ENCODE peak calls at places on chromosomes 3 and 15, in nine cellular contexts. One of them, this sample, is unnamed. For H3K36me3, the result is how much of the 10 kb centered on the place peaks cover.

GRCh38 chr3:17195192-17195611 is 310.4 kb downstream of the PLCL2 start:
- DNase-seq in heart left ventricle: no peak
- DNase-seq in astrocyte: peak
- DNase-seq in HCT116: no peak
- DNase-seq in transverse colon: peak
- DNase-seq in esophagus squamous epithelium: no peak
- DNase-seq in effector memory CD4-positive, alpha-beta T cell: no peak
- DNase-seq in stomach: no peak
- DNase-seq in thoracic aorta: no peak
- DNase-seq in this sample: no peak

GRCh38 chr15:67945951-67946700 is 106.3 kb upstream of the RNU6-1 start:
- DNase-seq in heart left ventricle: peak
- DNase-seq in astrocyte: peak
- DNase-seq in HCT116: no peak
- DNase-seq in transverse colon: no peak
- DNase-seq in esophagus squamous epithelium: no peak
- DNase-seq in effector memory CD4-positive, alpha-beta T cell: no peak
- DNase-seq in stomach: no peak
- DNase-seq in thoracic aorta: no peak
- DNase-seq in this sample: no peak

GRCh38 chr3:66473637-66474036 is 27.2 kb downstream of the LRIG1 start:
- DNase-seq in heart left ventricle: no peak
- DNase-seq in astrocyte: peak
- DNase-seq in HCT116: no peak
- DNase-seq in transverse colon: no peak
- DNase-seq in esophagus squamous epithelium: no peak
- DNase-seq in effector memory CD4-positive, alpha-beta T cell: no peak
- DNase-seq in stomach: no peak
- DNase-seq in thoracic aorta: no peak
- DNase-seq in this sample: no peak

GRCh38 chr15:31101262-31102048 is at the start of gene TRPM1:
- DNase-seq in heart left ventricle: no peak
- DNase-seq in astrocyte: no peak
- DNase-seq in HCT116: no peak
- DNase-seq in transverse colon: no peak
- DNase-seq in esophagus squamous epithelium: no peak
- DNase-seq in effector memory CD4-positive, alpha-beta T cell: no peak
- DNase-seq in stomach: no peak
- DNase-seq in thoracic aorta: no peak
- DNase-seq in this sample: peak

GRCh38 chr3:49412632-49413337 is 562 bp downstream of the TCTA start:
- DNase-seq in heart left ventricle: no peak
- DNase-seq in astrocyte: no peak
- DNase-seq in HCT116: no peak
- DNase-seq in transverse colon: no peak
- DNase-seq in esophagus squamous epithelium: no peak
- DNase-seq in effector memory CD4-positive, alpha-beta T cell: no peak
- DNase-seq in stomach: no peak
- DNase-seq in thoracic aorta: no peak
- DNase-seq in this sample: peak

GRCh38 chr15:55915221-55915620 is 78.2 kb downstream of the NEDD4 start:
- DNase-seq in heart left ventricle: no peak
- DNase-seq in astrocyte: peak
- DNase-seq in HCT116: no peak
- DNase-seq in transverse colon: no peak
- DNase-seq in esophagus squamous epithelium: no peak
- DNase-seq in effector memory CD4-positive, alpha-beta T cell: no peak
- DNase-seq in stomach: no peak
- DNase-seq in thoracic aorta: no peak
- DNase-seq in this sample: no peak

GRCh38 chr15:40282144-40282869 is 557 bp downstream of the ANKRD63 start:
- DNase-seq in heart left ventricle: no peak
- DNase-seq in astrocyte: no peak
- DNase-seq in HCT116: no peak
- DNase-seq in transverse colon: peak
- DNase-seq in esophagus squamous epithelium: no peak
- DNase-seq in effector memory CD4-positive, alpha-beta T cell: peak
- DNase-seq in stomach: peak
- DNase-seq in thoracic aorta: no peak
- DNase-seq in this sample: peak

GRCh38 chr3:7789324-7789723 is 712.3 kb upstream of the LMCD1 start:
- DNase-seq in heart left ventricle: no peak
- DNase-seq in astrocyte: no peak
- DNase-seq in HCT116: no peak
- DNase-seq in transverse colon: no peak
- DNase-seq in esophagus squamous epithelium: no peak
- DNase-seq in effector memory CD4-positive, alpha-beta T cell: no peak
- DNase-seq in stomach: no peak
- DNase-seq in thoracic aorta: no peak
- DNase-seq in this sample: no peak

GRCh38 chr15:81296673-81297072 is 27.3 kb downstream of the STARD5 start:
- DNase-seq in heart left ventricle: peak
- DNase-seq in astrocyte: no peak
- DNase-seq in HCT116: no peak
- DNase-seq in transverse colon: peak
- DNase-seq in esophagus squamous epithelium: no peak
- DNase-seq in effector memory CD4-positive, alpha-beta T cell: peak
- DNase-seq in stomach: peak
- DNase-seq in thoracic aorta: no peak
- DNase-seq in this sample: no peak

GRCh38 chr3:112199622-112200316 is 66.7 kb upstream of the GCSAM start:
- DNase-seq in heart left ventricle: no peak
- DNase-seq in astrocyte: peak
- DNase-seq in HCT116: peak
- DNase-seq in transverse colon: no peak
- DNase-seq in esophagus squamous epithelium: no peak
- DNase-seq in effector memory CD4-positive, alpha-beta T cell: no peak
- DNase-seq in stomach: no peak
- DNase-seq in thoracic aorta: no peak
- DNase-seq in this sample: no peak

GRCh38 chr3:171531716-171532115 is 71.5 kb upstream of the TNIK start:
- DNase-seq in heart left ventricle: no peak
- DNase-seq in astrocyte: no peak
- DNase-seq in HCT116: no peak
- DNase-seq in transverse colon: no peak
- DNase-seq in esophagus squamous epithelium: no peak
- DNase-seq in effector memory CD4-positive, alpha-beta T cell: no peak
- DNase-seq in stomach: no peak
- DNase-seq in thoracic aorta: no peak
- DNase-seq in this sample: no peak

GRCh38 chr3:111594205-111594604 is 941 bp downstream of the ZBED2 start:
- DNase-seq in heart left ventricle: no peak
- DNase-seq in astrocyte: peak
- DNase-seq in HCT116: no peak
- DNase-seq in transverse colon: no peak
- DNase-seq in esophagus squamous epithelium: no peak
- DNase-seq in effector memory CD4-positive, alpha-beta T cell: no peak
- DNase-seq in stomach: no peak
- DNase-seq in thoracic aorta: no peak
- DNase-seq in this sample: peak

GRCh38 chr15:85757073-85757938 is 37.4 kb downstream of the KLHL25 start:
- DNase-seq in heart left ventricle: no peak
- DNase-seq in astrocyte: no peak
- DNase-seq in HCT116: no peak
- DNase-seq in transverse colon: no peak
- DNase-seq in esophagus squamous epithelium: no peak
- DNase-seq in effector memory CD4-positive, alpha-beta T cell: no peak
- DNase-seq in stomach: no peak
- DNase-seq in thoracic aorta: no peak
- DNase-seq in this sample: peak

GRCh38 chr3:24853685-24854341 is 359.2 kb upstream of the THRB start:
- DNase-seq in heart left ventricle: no peak
- DNase-seq in astrocyte: no peak
- DNase-seq in HCT116: no peak
- DNase-seq in transverse colon: no peak
- DNase-seq in esophagus squamous epithelium: no peak
- DNase-seq in effector memory CD4-positive, alpha-beta T cell: no peak
- DNase-seq in stomach: no peak
- DNase-seq in thoracic aorta: no peak
- DNase-seq in this sample: no peak

GRCh38 chr3:13280122-13280790 is 139.9 kb downstream of the NUP210 start:
- DNase-seq in heart left ventricle: no peak
- DNase-seq in astrocyte: no peak
- DNase-seq in HCT116: no peak
- DNase-seq in transverse colon: no peak
- DNase-seq in esophagus squamous epithelium: no peak
- DNase-seq in effector memory CD4-positive, alpha-beta T cell: no peak
- DNase-seq in stomach: no peak
- DNase-seq in thoracic aorta: no peak
- DNase-seq in this sample: peak

GRCh38 chr3:14517601-14518431 is 22.3 kb downstream of the GRIP2 start:
- DNase-seq in heart left ventricle: peak
- DNase-seq in astrocyte: no peak
- DNase-seq in HCT116: no peak
- DNase-seq in transverse colon: no peak
- DNase-seq in esophagus squamous epithelium: no peak
- DNase-seq in effector memory CD4-positive, alpha-beta T cell: no peak
- DNase-seq in stomach: no peak
- DNase-seq in thoracic aorta: no peak
- DNase-seq in this sample: peak

GRCh38 chr3:74756586-74756985 is 142.1 kb upstream of the CNTN3 start:
- DNase-seq in heart left ventricle: no peak
- DNase-seq in astrocyte: no peak
- DNase-seq in HCT116: no peak
- DNase-seq in transverse colon: no peak
- DNase-seq in esophagus squamous epithelium: no peak
- DNase-seq in effector memory CD4-positive, alpha-beta T cell: no peak
- DNase-seq in stomach: no peak
- DNase-seq in thoracic aorta: no peak
- DNase-seq in this sample: no peak

GRCh38 chr3:190155752-190156151 is 35.1 kb upstream of the P3H2 start:
- DNase-seq in heart left ventricle: no peak
- DNase-seq in astrocyte: peak
- DNase-seq in HCT116: peak
- DNase-seq in transverse colon: peak
- DNase-seq in esophagus squamous epithelium: no peak
- DNase-seq in effector memory CD4-positive, alpha-beta T cell: no peak
- DNase-seq in stomach: peak
- DNase-seq in thoracic aorta: no peak
- DNase-seq in this sample: no peak

DNA sequence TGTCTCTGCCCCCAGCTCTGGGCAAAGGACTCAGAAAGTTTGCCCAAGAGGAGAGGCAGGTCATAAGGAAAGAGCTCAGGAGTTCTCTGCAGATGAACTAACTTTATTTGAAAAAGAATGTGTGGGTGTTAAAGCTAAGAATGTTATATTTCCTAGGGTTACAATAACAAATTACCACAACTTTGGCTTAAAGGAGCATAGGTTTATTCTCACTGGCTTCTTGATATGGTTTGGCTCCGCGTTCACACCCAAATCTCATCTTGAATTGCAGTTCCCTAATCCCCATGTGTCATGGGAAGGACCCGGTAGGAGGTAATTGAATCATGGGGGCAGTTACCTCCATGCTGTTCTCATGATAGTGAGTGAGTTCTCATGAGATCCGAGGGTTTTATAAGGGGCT is 383.7 kb upstream of the CFAP20DC start:
- DNase-seq in heart left ventricle: no peak
- DNase-seq in astrocyte: peak
- DNase-seq in HCT116: no peak
- DNase-seq in transverse colon: no peak
- DNase-seq in esophagus squamous epithelium: no peak
- DNase-seq in effector memory CD4-positive, alpha-beta T cell: no peak
- DNase-seq in stomach: no peak
- DNase-seq in thoracic aorta: no peak
- DNase-seq in this sample: no peak
- H3K36me3 ChIP-seq in heart left ventricle: under half
- H3K36me3 ChIP-seq in astrocyte: under half
- H3K36me3 ChIP-seq in HCT116: under half
- H3K36me3 ChIP-seq in transverse colon: under half
- H3K36me3 ChIP-seq in esophagus squamous epithelium: under half
- H3K36me3 ChIP-seq in effector memory CD4-positive, alpha-beta T cell: under half
- H3K36me3 ChIP-seq in stomach: under half
- H3K36me3 ChIP-seq in thoracic aorta: under half
- H3K36me3 ChIP-seq in this sample: under half

DNA sequence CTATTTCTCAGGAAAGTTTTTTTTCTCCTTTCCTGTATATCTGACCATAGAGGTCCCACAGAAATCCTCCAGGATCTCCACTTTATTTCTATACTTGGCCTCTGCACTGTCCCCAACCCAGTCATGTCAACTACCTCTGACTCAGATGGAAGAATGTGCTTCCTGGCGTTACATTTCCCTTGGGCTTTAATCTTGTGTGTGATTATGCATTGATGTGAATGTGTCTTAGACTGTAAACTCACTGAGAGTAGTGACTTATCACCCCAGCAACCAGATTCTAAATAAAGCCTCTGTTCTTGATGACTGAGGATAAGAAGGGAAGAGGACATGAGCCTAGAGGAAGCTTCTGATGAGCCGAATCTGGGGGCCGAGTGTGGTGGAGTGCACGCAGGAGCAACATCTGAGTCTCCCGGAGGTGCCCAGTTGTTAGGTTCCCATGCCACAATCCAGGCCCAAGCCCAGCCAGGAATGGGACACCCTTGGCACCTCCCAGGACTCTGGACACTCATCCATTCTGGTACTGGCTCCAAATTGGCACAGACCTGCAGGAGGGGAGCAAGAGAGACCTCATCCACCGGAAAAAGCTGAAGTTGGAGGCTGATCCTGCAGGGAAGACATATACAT is 32.1 kb upstream of the HEG1 start:
- DNase-seq in heart left ventricle: no peak
- DNase-seq in astrocyte: no peak
- DNase-seq in HCT116: no peak
- DNase-seq in transverse colon: no peak
- DNase-seq in esophagus squamous epithelium: no peak
- DNase-seq in effector memory CD4-positive, alpha-beta T cell: no peak
- DNase-seq in stomach: no peak
- DNase-seq in thoracic aorta: no peak
- DNase-seq in this sample: peak
- H3K27ac ChIP-seq in heart left ventricle: no peak
- H3K27ac ChIP-seq in astrocyte: peak
- H3K27ac ChIP-seq in HCT116: no peak
- H3K27ac ChIP-seq in transverse colon: no peak
- H3K27ac ChIP-seq in esophagus squamous epithelium: no peak
- H3K27ac ChIP-seq in effector memory CD4-positive, alpha-beta T cell: no peak
- H3K27ac ChIP-seq in stomach: no peak
- H3K27ac ChIP-seq in thoracic aorta: no peak
- H3K27ac ChIP-seq in this sample: peak

GRCh38 chr3:60856299-60857046 is 394.8 kb downstream of the FHIT start:
- DNase-seq in heart left ventricle: no peak
- DNase-seq in astrocyte: no peak
- DNase-seq in HCT116: no peak
- DNase-seq in transverse colon: no peak
- DNase-seq in esophagus squamous epithelium: no peak
- DNase-seq in effector memory CD4-positive, alpha-beta T cell: no peak
- DNase-seq in stomach: no peak
- DNase-seq in thoracic aorta: no peak
- DNase-seq in this sample: no peak
- H3K36me3 ChIP-seq in heart left ventricle: under half
- H3K36me3 ChIP-seq in astrocyte: under half
- H3K36me3 ChIP-seq in HCT116: under half
- H3K36me3 ChIP-seq in transverse colon: under half
- H3K36me3 ChIP-seq in esophagus squamous epithelium: under half
- H3K36me3 ChIP-seq in effector memory CD4-positive, alpha-beta T cell: under half
- H3K36me3 ChIP-seq in stomach: under half
- H3K36me3 ChIP-seq in thoracic aorta: under half
- H3K36me3 ChIP-seq in this sample: under half

DNA sequence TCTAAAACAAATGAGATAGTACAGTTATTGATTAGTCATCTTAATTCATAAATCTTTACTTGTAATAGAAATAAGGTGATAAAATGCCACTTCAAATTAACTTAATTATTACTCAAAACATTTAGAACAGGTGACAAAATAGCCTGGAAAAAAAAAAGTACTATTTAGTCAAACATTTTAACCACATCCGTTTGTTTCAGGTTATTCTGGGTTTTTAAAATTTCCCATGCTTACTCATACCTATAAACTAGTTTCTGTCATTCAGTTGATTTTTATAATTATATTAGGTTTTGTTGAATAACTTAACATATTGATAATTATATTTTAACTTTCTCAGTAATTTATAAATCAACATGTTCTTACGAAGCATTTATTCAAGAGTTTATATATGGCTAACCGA is 483.0 kb downstream of the ROBO1 start:
- DNase-seq in heart left ventricle: no peak
- DNase-seq in astrocyte: no peak
- DNase-seq in HCT116: no peak
- DNase-seq in transverse colon: no peak
- DNase-seq in esophagus squamous epithelium: no peak
- DNase-seq in effector memory CD4-positive, alpha-beta T cell: no peak
- DNase-seq in stomach: no peak
- DNase-seq in thoracic aorta: no peak
- DNase-seq in this sample: no peak
- H3K27ac ChIP-seq in heart left ventricle: no peak
- H3K27ac ChIP-seq in astrocyte: no peak
- H3K27ac ChIP-seq in HCT116: no peak
- H3K27ac ChIP-seq in transverse colon: no peak
- H3K27ac ChIP-seq in esophagus squamous epithelium: no peak
- H3K27ac ChIP-seq in effector memory CD4-positive, alpha-beta T cell: no peak
- H3K27ac ChIP-seq in stomach: no peak
- H3K27ac ChIP-seq in thoracic aorta: no peak
- H3K27ac ChIP-seq in this sample: no peak